ENCODE peak calls at places on chromosomes 1 and 21, in five cellular contexts. One of them, this sample, is unnamed.

GRCh38 chr1:20878799-20879198 is 91.7 kb upstream of the HP1BP3 start:
- DNase-seq in IMR-90: no peak
- DNase-seq in neuronal stem cell: no peak
- DNase-seq in mesenchymal stem cell: no peak
- DNase-seq in H9: no peak
- DNase-seq in this sample: no peak

GRCh38 chr1:42807056-42807668 is 9.8 kb upstream of the ERMAP start:
- DNase-seq in IMR-90: no peak
- DNase-seq in neuronal stem cell: no peak
- DNase-seq in mesenchymal stem cell: no peak
- DNase-seq in H9: no peak
- DNase-seq in this sample: no peak

GRCh38 chr1:209375681-209376360 is 207.7 kb upstream of the CAMK1G start:
- DNase-seq in IMR-90: peak
- DNase-seq in neuronal stem cell: no peak
- DNase-seq in mesenchymal stem cell: peak
- DNase-seq in H9: no peak
- DNase-seq in this sample: peak

GRCh38 chr1:34366875-34367624 is 190.3 kb downstream of the C1orf94 start:
- DNase-seq in IMR-90: no peak
- DNase-seq in neuronal stem cell: no peak
- DNase-seq in mesenchymal stem cell: no peak
- DNase-seq in H9: no peak
- DNase-seq in this sample: no peak

GRCh38 chr1:221347706-221348105 is 394.2 kb downstream of the DUSP10 start:
- DNase-seq in IMR-90: no peak
- DNase-seq in neuronal stem cell: no peak
- DNase-seq in mesenchymal stem cell: no peak
- DNase-seq in H9: no peak
- DNase-seq in this sample: no peak

GRCh38 chr1:242454262-242455051 is 70.0 kb downstream of the PLD5 start:
- DNase-seq in IMR-90: peak
- DNase-seq in neuronal stem cell: peak
- DNase-seq in mesenchymal stem cell: peak
- DNase-seq in H9: no peak
- DNase-seq in this sample: peak

GRCh38 chr1:96372881-96373280 is 348.7 kb upstream of the PTBP2 start:
- DNase-seq in IMR-90: no peak
- DNase-seq in neuronal stem cell: no peak
- DNase-seq in mesenchymal stem cell: no peak
- DNase-seq in H9: no peak
- DNase-seq in this sample: no peak

GRCh38 chr21:37244506-37245083 is 22.5 kb downstream of the VPS26C start:
- DNase-seq in IMR-90: no peak
- DNase-seq in neuronal stem cell: no peak
- DNase-seq in mesenchymal stem cell: no peak
- DNase-seq in H9: no peak
- DNase-seq in this sample: no peak

GRCh38 chr1:182588460-182589396 is at the start of gene RNASEL:
- DNase-seq in IMR-90: peak
- DNase-seq in neuronal stem cell: no peak
- DNase-seq in mesenchymal stem cell: peak
- DNase-seq in H9: peak
- DNase-seq in this sample: peak

GRCh38 chr1:218476385-218476784 is 131.2 kb downstream of the TGFB2 start:
- DNase-seq in IMR-90: peak
- DNase-seq in neuronal stem cell: no peak
- DNase-seq in mesenchymal stem cell: peak
- DNase-seq in H9: no peak
- DNase-seq in this sample: peak

GRCh38 chr1:185284106-185284505 is 32.9 kb downstream of the IVNS1ABP start:
- DNase-seq in IMR-90: no peak
- DNase-seq in neuronal stem cell: no peak
- DNase-seq in mesenchymal stem cell: peak
- DNase-seq in H9: no peak
- DNase-seq in this sample: no peak

GRCh38 chr1:197485790-197486189 is 217.7 kb downstream of the CRB1 start:
- DNase-seq in IMR-90: no peak
- DNase-seq in neuronal stem cell: no peak
- DNase-seq in mesenchymal stem cell: no peak
- DNase-seq in H9: no peak
- DNase-seq in this sample: no peak

GRCh38 chr1:12153181-12153785 is 13.5 kb upstream of the TNFRSF1B start:
- DNase-seq in IMR-90: peak
- DNase-seq in neuronal stem cell: no peak
- DNase-seq in mesenchymal stem cell: peak
- DNase-seq in H9: no peak
- DNase-seq in this sample: no peak

GRCh38 chr1:174197088-174197487 is 37.8 kb downstream of the RABGAP1L start:
- DNase-seq in IMR-90: no peak
- DNase-seq in neuronal stem cell: no peak
- DNase-seq in mesenchymal stem cell: no peak
- DNase-seq in H9: no peak
- DNase-seq in this sample: no peak

GRCh38 chr21:26587621-26588260 is 14.7 kb upstream of the CYYR1 start:
- DNase-seq in IMR-90: peak
- DNase-seq in neuronal stem cell: no peak
- DNase-seq in mesenchymal stem cell: peak
- DNase-seq in H9: no peak
- DNase-seq in this sample: no peak

GRCh38 chr1:224996266-224996665 is 66.8 kb downstream of the DNAH14 start:
- DNase-seq in IMR-90: no peak
- DNase-seq in neuronal stem cell: no peak
- DNase-seq in mesenchymal stem cell: no peak
- DNase-seq in H9: no peak
- DNase-seq in this sample: no peak

GRCh38 chr1:211910917-211911485 is 80.4 kb upstream of the LPGAT1 start:
- DNase-seq in IMR-90: peak
- DNase-seq in neuronal stem cell: no peak
- DNase-seq in mesenchymal stem cell: no peak
- DNase-seq in H9: no peak
- DNase-seq in this sample: no peak

GRCh38 chr1:23788695-23789094 is 2.2 kb upstream of the LYPLA2 start:
- DNase-seq in IMR-90: no peak
- DNase-seq in neuronal stem cell: no peak
- DNase-seq in mesenchymal stem cell: no peak
- DNase-seq in H9: no peak
- DNase-seq in this sample: no peak

GRCh38 chr1:246063013-246063616 is 444.0 kb downstream of the SMYD3 start:
- DNase-seq in IMR-90: no peak
- DNase-seq in neuronal stem cell: no peak
- DNase-seq in mesenchymal stem cell: no peak
- DNase-seq in H9: no peak
- DNase-seq in this sample: no peak

GRCh38 chr1:109718495-109718894 is 6.4 kb downstream of the GSTM5 start:
- DNase-seq in IMR-90: peak
- DNase-seq in neuronal stem cell: no peak
- DNase-seq in mesenchymal stem cell: peak
- DNase-seq in H9: no peak
- DNase-seq in this sample: peak

GRCh38 chr21:30839304-30839703 is 9.7 kb upstream of the KRTAP7-1 start:
- DNase-seq in IMR-90: no peak
- DNase-seq in neuronal stem cell: peak
- DNase-seq in mesenchymal stem cell: no peak
- DNase-seq in H9: peak
- DNase-seq in this sample: peak

GRCh38 chr1:35345439-35345981 is 77.0 kb downstream of the ZMYM4 start:
- DNase-seq in IMR-90: peak
- DNase-seq in neuronal stem cell: no peak
- DNase-seq in mesenchymal stem cell: peak
- DNase-seq in H9: peak
- DNase-seq in this sample: peak

GRCh38 chr1:183783896-183784637 is 20.9 kb upstream of the RGL1 start:
- DNase-seq in IMR-90: peak
- DNase-seq in neuronal stem cell: no peak
- DNase-seq in mesenchymal stem cell: peak
- DNase-seq in H9: no peak
- DNase-seq in this sample: no peak

DNA sequence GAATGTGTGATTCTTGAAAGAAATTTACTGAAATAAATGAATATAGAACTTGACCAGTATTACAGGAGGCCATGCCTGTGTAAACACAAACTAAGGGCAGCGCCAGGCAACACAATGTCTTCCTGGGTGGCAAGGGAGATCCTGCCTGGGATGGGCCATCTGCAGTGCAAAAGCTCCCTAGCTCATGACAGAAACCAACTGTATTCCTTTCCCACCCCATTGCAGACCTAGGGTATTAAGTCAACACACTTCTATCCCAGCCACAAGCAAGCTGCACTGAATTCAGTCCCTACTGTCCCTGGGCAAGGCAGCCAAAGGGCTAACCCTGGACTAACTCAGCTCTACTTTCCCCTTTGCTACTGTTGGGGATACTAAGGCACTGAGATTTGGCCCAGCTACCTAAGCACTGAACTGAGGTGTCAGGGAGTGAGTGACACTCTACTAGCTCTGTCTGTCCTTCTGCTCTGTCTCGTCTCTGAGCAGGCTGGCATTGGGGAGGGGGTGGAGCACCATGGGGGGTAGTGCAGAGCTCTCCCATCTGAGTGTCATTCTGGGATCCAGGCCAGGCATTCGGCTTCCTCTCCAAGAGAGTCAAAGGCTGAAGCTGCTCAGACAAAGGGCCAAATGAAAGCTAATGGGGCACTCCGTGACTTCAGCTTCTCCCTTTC is 2.5 kb downstream of the INKA2 start:
- DNase-seq in IMR-90: peak
- DNase-seq in neuronal stem cell: no peak
- DNase-seq in mesenchymal stem cell: no peak
- DNase-seq in H9: no peak
- DNase-seq in this sample: no peak
- H3K23ac ChIP-seq in IMR-90: peak
- H3K23ac ChIP-seq in neuronal stem cell: no peak
- H3K23ac ChIP-seq in mesenchymal stem cell: no peak
- H3K23ac ChIP-seq in H9: no peak
- H3K23ac ChIP-seq in this sample: no peak

GRCh38 chr1:14988636-14989035 is 164.9 kb upstream of the TMEM51 start:
- DNase-seq in IMR-90: no peak
- DNase-seq in neuronal stem cell: no peak
- DNase-seq in mesenchymal stem cell: no peak
- DNase-seq in H9: no peak
- DNase-seq in this sample: no peak
- H3K23ac ChIP-seq in IMR-90: no peak
- H3K23ac ChIP-seq in neuronal stem cell: no peak
- H3K23ac ChIP-seq in mesenchymal stem cell: no peak
- H3K23ac ChIP-seq in H9: no peak
- H3K23ac ChIP-seq in this sample: no peak

GRCh38 chr21:35444391-35444790 is 395.3 kb upstream of the RUNX1 start:
- DNase-seq in IMR-90: no peak
- DNase-seq in neuronal stem cell: no peak
- DNase-seq in mesenchymal stem cell: no peak
- DNase-seq in H9: no peak
- DNase-seq in this sample: no peak

GRCh38 chr21:35437941-35438340 is 388.8 kb upstream of the RUNX1 start:
- DNase-seq in IMR-90: no peak
- DNase-seq in neuronal stem cell: no peak
- DNase-seq in mesenchymal stem cell: no peak
- DNase-seq in H9: no peak
- DNase-seq in this sample: no peak

GRCh38 chr21:35438643-35439404 is 389.7 kb upstream of the RUNX1 start:
- DNase-seq in IMR-90: peak
- DNase-seq in neuronal stem cell: no peak
- DNase-seq in mesenchymal stem cell: no peak
- DNase-seq in H9: no peak
- DNase-seq in this sample: peak

GRCh38 chr21:35436899-35437298 is 387.8 kb upstream of the RUNX1 start:
- DNase-seq in IMR-90: no peak
- DNase-seq in neuronal stem cell: no peak
- DNase-seq in mesenchymal stem cell: no peak
- DNase-seq in H9: no peak
- DNase-seq in this sample: peak

GRCh38 chr21:35441868-35442582 is 392.9 kb upstream of the RUNX1 start:
- DNase-seq in IMR-90: no peak
- DNase-seq in neuronal stem cell: no peak
- DNase-seq in mesenchymal stem cell: no peak
- DNase-seq in H9: no peak
- DNase-seq in this sample: peak
- H3K23ac ChIP-seq in IMR-90: no peak
- H3K23ac ChIP-seq in neuronal stem cell: peak
- H3K23ac ChIP-seq in mesenchymal stem cell: peak
- H3K23ac ChIP-seq in H9: no peak
- H3K23ac ChIP-seq in this sample: no peak

DNA sequence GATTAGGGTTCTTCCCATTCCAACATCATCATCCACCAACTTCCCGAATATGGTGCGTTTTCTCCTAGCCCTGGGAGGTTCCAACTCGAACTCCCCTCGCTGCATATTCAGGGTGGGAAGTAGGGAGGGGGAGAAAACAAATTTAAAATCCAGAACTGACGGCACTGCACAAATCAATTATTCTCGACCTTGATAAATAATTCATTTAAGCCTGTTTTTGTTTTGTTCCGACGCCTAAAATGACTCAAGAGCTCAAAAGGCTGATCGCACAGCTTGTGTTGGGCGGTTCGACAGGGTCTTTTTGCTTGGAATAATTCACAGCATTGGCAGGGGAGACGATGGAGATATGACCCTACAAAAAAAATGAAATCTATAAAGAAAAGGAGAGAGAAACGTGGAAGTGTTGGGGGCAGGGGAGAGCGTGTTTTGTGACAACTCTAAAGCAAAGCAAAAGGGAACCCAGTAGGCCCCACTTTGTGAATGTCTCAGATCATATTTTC is 3.1 kb upstream of the BARHL2 start:
- DNase-seq in IMR-90: no peak
- DNase-seq in neuronal stem cell: no peak
- DNase-seq in mesenchymal stem cell: no peak
- DNase-seq in H9: no peak
- DNase-seq in this sample: no peak
- H3K23ac ChIP-seq in IMR-90: no peak
- H3K23ac ChIP-seq in neuronal stem cell: peak
- H3K23ac ChIP-seq in mesenchymal stem cell: no peak
- H3K23ac ChIP-seq in H9: no peak
- H3K23ac ChIP-seq in this sample: peak

GRCh38 chr1:91335607-91336006 is 69.0 kb downstream of the HFM1 start:
- DNase-seq in IMR-90: peak
- DNase-seq in neuronal stem cell: no peak
- DNase-seq in mesenchymal stem cell: no peak
- DNase-seq in H9: no peak
- DNase-seq in this sample: no peak

DNA sequence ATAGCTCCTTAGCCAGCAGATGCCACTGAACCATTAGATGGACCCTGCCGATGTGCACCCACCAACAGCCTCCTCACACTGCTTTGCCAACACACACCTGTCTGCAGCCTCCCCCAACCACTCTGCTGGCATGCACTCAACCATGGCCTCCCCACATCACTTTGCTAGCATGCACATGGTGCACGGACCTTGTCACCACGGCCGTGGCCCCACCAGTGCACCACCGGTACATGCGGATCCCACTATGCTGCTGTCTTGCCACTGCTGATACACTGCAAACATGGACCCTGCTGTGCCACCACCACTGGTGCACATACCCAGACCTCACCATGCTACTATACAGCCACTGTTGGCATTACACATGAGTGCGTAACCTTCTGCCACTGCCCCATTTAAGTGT is 66.1 kb downstream of the HFM1 start:
- DNase-seq in IMR-90: no peak
- DNase-seq in neuronal stem cell: no peak
- DNase-seq in mesenchymal stem cell: no peak
- DNase-seq in H9: no peak
- DNase-seq in this sample: no peak
- H3K23ac ChIP-seq in IMR-90: no peak
- H3K23ac ChIP-seq in neuronal stem cell: peak
- H3K23ac ChIP-seq in mesenchymal stem cell: no peak
- H3K23ac ChIP-seq in H9: no peak
- H3K23ac ChIP-seq in this sample: no peak

GRCh38 chr1:118859999-118860398 is 128.1 kb downstream of the TBX15 start:
- DNase-seq in IMR-90: no peak
- DNase-seq in neuronal stem cell: no peak
- DNase-seq in mesenchymal stem cell: no peak
- DNase-seq in H9: no peak
- DNase-seq in this sample: no peak
- H3K23ac ChIP-seq in IMR-90: no peak
- H3K23ac ChIP-seq in neuronal stem cell: no peak
- H3K23ac ChIP-seq in mesenchymal stem cell: no peak
- H3K23ac ChIP-seq in H9: no peak
- H3K23ac ChIP-seq in this sample: no peak

This sample was measured in mesendoderm.